ENCODE peak calls at places on chromosomes 7 and 10, in ten cellular contexts. One of them, this sample, is unnamed.

GRCh38 chr7:98334077-98334476 is 52.6 kb downstream of the BRI3 start:
- DNase-seq in KBM-7: no peak
- DNase-seq in HAP-1: no peak
- DNase-seq in fibroblast of villous mesenchyme: no peak
- DNase-seq in Peyer's patch: no peak
- DNase-seq in brain pericyte: no peak
- DNase-seq in HFF-Myc: no peak
- DNase-seq in NCI-H146: no peak
- DNase-seq in dermis blood vessel endothelial cell: no peak
- DNase-seq in HCEC 1CT: no peak
- DNase-seq in this sample: no peak

GRCh38 chr10:27482984-27483956 is 20.8 kb upstream of the RAB18 start:
- DNase-seq in HCEC 1CT: peak; percentile 60
- DNase-seq in fibroblast of villous mesenchyme: peak; percentile 3
- DNase-seq in Peyer's patch: no peak
- DNase-seq in dermis blood vessel endothelial cell: no peak
- DNase-seq in HFF-Myc: no peak
- DNase-seq in KBM-7: no peak
- DNase-seq in brain pericyte: no peak
- DNase-seq in HAP-1: no peak
- DNase-seq in NCI-H146: no peak
- DNase-seq in this sample: no peak

GRCh38 chr7:145915679-145916078 is 200.9 kb upstream of the CNTNAP2 start:
- DNase-seq in HFF-Myc: no peak
- DNase-seq in Peyer's patch: no peak
- DNase-seq in KBM-7: no peak
- DNase-seq in fibroblast of villous mesenchyme: no peak
- DNase-seq in brain pericyte: no peak
- DNase-seq in NCI-H146: no peak
- DNase-seq in dermis blood vessel endothelial cell: no peak
- DNase-seq in HCEC 1CT: no peak
- DNase-seq in HAP-1: no peak
- DNase-seq in this sample: no peak

GRCh38 chr10:27679369-27679897 is 66.2 kb downstream of the MKX start:
- DNase-seq in NCI-H146: no peak
- DNase-seq in KBM-7: no peak
- DNase-seq in HAP-1: no peak
- DNase-seq in brain pericyte: no peak
- DNase-seq in fibroblast of villous mesenchyme: no peak
- DNase-seq in HCEC 1CT: no peak
- DNase-seq in Peyer's patch: no peak
- DNase-seq in dermis blood vessel endothelial cell: no peak
- DNase-seq in HFF-Myc: no peak
- DNase-seq in this sample: no peak

GRCh38 chr10:98267894-98268693 is at the start of gene LOXL4:
- DNase-seq in dermis blood vessel endothelial cell: peak; percentile 16
- DNase-seq in KBM-7: peak; percentile 50
- DNase-seq in Peyer's patch: no peak
- DNase-seq in HAP-1: no peak
- DNase-seq in HCEC 1CT: peak; percentile 20
- DNase-seq in fibroblast of villous mesenchyme: peak; percentile 39
- DNase-seq in NCI-H146: peak; percentile 69
- DNase-seq in brain pericyte: no peak
- DNase-seq in HFF-Myc: no peak
- DNase-seq in this sample: peak; percentile 29

GRCh38 chr7:151786241-151786640 is 90.7 kb downstream of the PRKAG2 start:
- DNase-seq in Peyer's patch: no peak
- DNase-seq in NCI-H146: no peak
- DNase-seq in HAP-1: no peak
- DNase-seq in dermis blood vessel endothelial cell: no peak
- DNase-seq in fibroblast of villous mesenchyme: no peak
- DNase-seq in brain pericyte: no peak
- DNase-seq in HFF-Myc: no peak
- DNase-seq in KBM-7: no peak
- DNase-seq in HCEC 1CT: no peak
- DNase-seq in this sample: no peak

GRCh38 chr7:111168182-111168581 is 77.3 kb downstream of the LRRN3 start:
- DNase-seq in dermis blood vessel endothelial cell: peak; percentile 18
- DNase-seq in brain pericyte: peak; percentile 42
- DNase-seq in Peyer's patch: no peak
- DNase-seq in HFF-Myc: peak; percentile 9
- DNase-seq in HAP-1: peak; percentile 17
- DNase-seq in HCEC 1CT: no peak
- DNase-seq in NCI-H146: peak; percentile 81
- DNase-seq in KBM-7: no peak
- DNase-seq in fibroblast of villous mesenchyme: peak; percentile 8
- DNase-seq in this sample: peak; percentile 77

GRCh38 chr7:155763721-155764431 is 48.4 kb downstream of the SHH start:
- DNase-seq in HCEC 1CT: no peak
- DNase-seq in fibroblast of villous mesenchyme: peak; percentile 75
- DNase-seq in dermis blood vessel endothelial cell: peak; percentile 95
- DNase-seq in HFF-Myc: no peak
- DNase-seq in Peyer's patch: peak; percentile 41
- DNase-seq in NCI-H146: no peak
- DNase-seq in KBM-7: peak; percentile 78
- DNase-seq in HAP-1: no peak
- DNase-seq in brain pericyte: peak; percentile 53
- DNase-seq in this sample: peak; percentile 47

GRCh38 chr7:95976369-95976768 is 204.0 kb downstream of the DYNC1I1 start:
- DNase-seq in KBM-7: no peak
- DNase-seq in HFF-Myc: no peak
- DNase-seq in Peyer's patch: no peak
- DNase-seq in NCI-H146: no peak
- DNase-seq in dermis blood vessel endothelial cell: no peak
- DNase-seq in fibroblast of villous mesenchyme: no peak
- DNase-seq in brain pericyte: no peak
- DNase-seq in HCEC 1CT: no peak
- DNase-seq in HAP-1: no peak
- DNase-seq in this sample: no peak

GRCh38 chr7:48004023-48004422 is 24.6 kb upstream of the HUS1 start:
- DNase-seq in HAP-1: no peak
- DNase-seq in fibroblast of villous mesenchyme: no peak
- DNase-seq in NCI-H146: no peak
- DNase-seq in HFF-Myc: no peak
- DNase-seq in HCEC 1CT: no peak
- DNase-seq in Peyer's patch: no peak
- DNase-seq in dermis blood vessel endothelial cell: no peak
- DNase-seq in brain pericyte: no peak
- DNase-seq in KBM-7: no peak
- DNase-seq in this sample: no peak

GRCh38 chr7:150383710-150384397 is 4.7 kb downstream of the ZNF775 start:
- DNase-seq in brain pericyte: no peak
- DNase-seq in Peyer's patch: no peak
- DNase-seq in fibroblast of villous mesenchyme: no peak
- DNase-seq in HAP-1: peak; percentile 90
- DNase-seq in NCI-H146: peak; percentile 99
- DNase-seq in HCEC 1CT: no peak
- DNase-seq in HFF-Myc: no peak
- DNase-seq in KBM-7: no peak
- DNase-seq in dermis blood vessel endothelial cell: no peak
- DNase-seq in this sample: no peak

GRCh38 chr7:95684037-95684436 is 87.7 kb upstream of the PDK4 start:
- DNase-seq in fibroblast of villous mesenchyme: peak; percentile 51
- DNase-seq in NCI-H146: peak; percentile 63
- DNase-seq in Peyer's patch: no peak
- DNase-seq in dermis blood vessel endothelial cell: peak; percentile 73
- DNase-seq in HCEC 1CT: peak; percentile 18
- DNase-seq in brain pericyte: no peak
- DNase-seq in HFF-Myc: no peak
- DNase-seq in KBM-7: peak; percentile 35
- DNase-seq in HAP-1: peak; percentile 38
- DNase-seq in this sample: peak; percentile 70

This sample was measured in cardiac fibroblast.